ENCODE peak calls at places on chromosomes 7 and 10, in five cellular contexts. Y, N, K, C and A are unnamed samples.

GRCh38 chr10:32738958-32739357 is 219.1 kb downstream of the ITGB1 start:
- DNase-seq in Y (no peak), N (no peak), K (no peak), C (no peak), A (no peak)

GRCh38 chr10:70084189-70084588 is 31.5 kb downstream of the MACROH2A2 start:
- DNase-seq in Y (no peak), N (no peak), K (no peak), C (no peak), A (no peak)

GRCh38 chr7:122082670-122083069 is 61.4 kb downstream of the AASS start:
- DNase-seq in Y (no peak), N (peak; percentile 3), K (no peak), C (no peak), A (peak; percentile 89)

GRCh38 chr7:22418251-22419046 is 61.5 kb upstream of the RAPGEF5 start:
- DNase-seq in Y (no peak), N (no peak), K (no peak), C (no peak), A (no peak)

GRCh38 chr10:47264797-47265281 is 35.2 kb upstream of the GDF10 start:
- DNase-seq in Y (no peak), N (no peak), K (peak; percentile 41), C (no peak), A (no peak)

GRCh38 chr7:30853576-30853975 is 58.1 kb upstream of the AQP1 start:
- DNase-seq in Y (no peak), N (no peak), K (no peak), C (peak; percentile 45), A (no peak)

GRCh38 chr7:105014725-105015630 is 973 bp downstream of the KMT2E start:
- DNase-seq in Y (no peak), N (peak; percentile 18), K (peak; percentile 36), C (no peak), A (peak; percentile 54)

GRCh38 chr7:29879609-29880008 is 73.3 kb downstream of the WIPF3 start:
- DNase-seq in Y (no peak), N (peak; percentile 52), K (no peak), C (no peak), A (no peak)

GRCh38 chr10:3651969-3652653 is 132.9 kb downstream of the KLF6 start:
- DNase-seq in Y (no peak), N (no peak), K (no peak), C (no peak), A (no peak)

GRCh38 chr7:26398436-26399308 is 107.0 kb downstream of the SNX10 start:
- DNase-seq in Y (peak; percentile 66), N (peak; percentile 35), K (no peak), C (peak; percentile 92), A (peak; percentile 61)

GRCh38 chr7:24406053-24406561 is 122.1 kb downstream of the NPY start:
- DNase-seq in Y (no peak), N (peak; percentile 11), K (no peak), C (no peak), A (peak; percentile 85)

GRCh38 chr7:130453051-130453450 is 12.2 kb upstream of the CEP41 start:
- DNase-seq in Y (no peak), N (no peak), K (no peak), C (no peak), A (no peak)

GRCh38 chr7:152663101-152663740 is 12.7 kb downstream of the XRCC2 start:
- DNase-seq in Y (no peak), N (no peak), K (no peak), C (no peak), A (no peak)

GRCh38 chr7:30648744-30649540 is 33.3 kb downstream of the CRHR2 start:
- DNase-seq in Y (no peak), N (no peak), K (no peak), C (peak; percentile 45), A (no peak)

GRCh38 chr10:113947138-113948011 is 92.9 kb downstream of the NHLRC2 start:
- DNase-seq in Y (no peak), N (peak; percentile 30), K (no peak), C (no peak), A (no peak)

GRCh38 chr7:139557857-139558581 is 34.5 kb downstream of the CLEC2L start:
- DNase-seq in Y (no peak), N (no peak), K (no peak), C (no peak), A (no peak)

GRCh38 chr7:27207348-27207985 is 7.6 kb upstream of the HOXA13 start:
- DNase-seq in Y (no peak), N (no peak), K (no peak), C (no peak), A (peak; percentile 54)

GRCh38 chr7:23012797-23013714 is 874 bp downstream of the HYCC1 start:
- DNase-seq in Y (peak; percentile 33), N (no peak), K (no peak), C (peak; percentile 86), A (peak; percentile 59)

GRCh38 chr10:59805043-59805442 is 51.8 kb upstream of the MRLN start:
- DNase-seq in Y (no peak), N (no peak), K (no peak), C (no peak), A (peak; percentile 19)
- H3K36me3 ChIP-seq in Y (peaks cover 73% of the 10 kb centered on the region), N (peaks cover 29% of the 10 kb centered on the region), K (peaks cover 51% of the 10 kb centered on the region), C (peaks cover 24% of the 10 kb centered on the region), A (peaks cover 50% of the 10 kb centered on the region)

GRCh38 chr7:73451780-73452398 is 18.3 kb downstream of the FZD9 start:
- DNase-seq in Y (no peak), N (peak; percentile 31), K (no peak), C (no peak), A (peak; percentile 43)

GRCh38 chr7:73454424-73454823 is 20.8 kb downstream of the FZD9 start:
- DNase-seq in Y (no peak), N (no peak), K (no peak), C (no peak), A (no peak)

GRCh38 chr7:73449422-73449821 is 15.8 kb downstream of the FZD9 start:
- DNase-seq in Y (no peak), N (no peak), K (no peak), C (no peak), A (no peak)

GRCh38 chr7:73448609-73449008 is 15.0 kb downstream of the FZD9 start:
- DNase-seq in Y (no peak), N (no peak), K (no peak), C (no peak), A (no peak)

GRCh38 chr7:73452999-73453635 is 19.5 kb downstream of the FZD9 start:
- DNase-seq in Y (no peak), N (no peak), K (no peak), C (no peak), A (no peak)
- H3K36me3 ChIP-seq in Y (peaks cover 91% of the 10 kb centered on the region), N (peaks cover 61% of the 10 kb centered on the region), K (peaks cover 75% of the 10 kb centered on the region), C (peaks cover 32% of the 10 kb centered on the region), A (peaks cover 87% of the 10 kb centered on the region)

DNA sequence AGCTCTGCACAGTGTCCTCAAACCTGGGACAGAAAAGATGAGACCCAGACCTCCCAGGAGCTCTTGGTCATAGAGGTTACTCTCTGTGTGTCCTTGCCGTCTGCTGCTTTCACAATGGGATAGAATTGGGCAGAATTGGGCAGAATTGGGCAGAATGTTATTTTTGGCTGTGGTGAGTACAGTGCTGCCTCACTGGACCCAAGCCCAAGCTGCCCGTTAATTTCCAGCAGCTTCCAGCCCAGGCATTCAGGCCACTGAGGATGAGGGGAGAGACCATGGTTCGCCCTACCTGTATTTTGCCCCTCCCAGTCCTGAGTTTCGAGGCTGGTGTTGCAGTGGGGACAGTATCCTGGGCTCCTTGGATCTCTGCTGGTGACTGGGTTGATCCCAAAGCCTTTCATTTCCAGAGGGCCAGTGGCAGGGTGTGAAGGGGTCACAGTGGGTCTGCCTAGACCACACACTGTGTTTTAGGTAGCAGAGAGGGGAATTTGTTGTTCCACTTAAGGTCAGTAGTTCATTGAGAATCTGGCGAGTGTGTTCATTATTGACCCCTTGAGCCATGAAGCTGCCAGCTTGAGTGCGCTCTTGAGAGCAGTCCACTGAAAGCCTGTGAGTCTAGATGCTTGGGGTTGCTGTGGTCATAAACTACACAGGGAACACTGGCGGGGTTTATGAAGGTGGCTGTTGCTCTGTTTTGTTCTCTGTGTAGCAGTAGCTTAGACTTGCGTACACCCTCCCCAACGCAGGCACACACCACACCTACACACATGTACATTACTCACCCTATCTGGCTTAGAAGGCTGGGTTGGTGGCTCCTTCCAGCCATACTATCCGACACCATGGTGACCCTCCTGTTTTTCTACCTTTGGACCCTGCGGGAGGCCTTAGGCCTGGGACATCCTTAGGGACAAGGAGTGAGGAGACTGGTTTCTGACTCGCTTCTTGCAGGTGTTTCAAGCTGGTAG is 23.5 kb downstream of the NACAD start:
- DNase-seq in Y (no peak), N (no peak), K (no peak), C (no peak), A (no peak)
- H3K36me3 ChIP-seq in Y (peaks cover 61% of the 10 kb centered on the region), N (peaks cover 11% of the 10 kb centered on the region), K (peaks cover 71% of the 10 kb centered on the region), C (peaks cover 21% of the 10 kb centered on the region), A (no peaks in the 10 kb centered on the region)

DNA sequence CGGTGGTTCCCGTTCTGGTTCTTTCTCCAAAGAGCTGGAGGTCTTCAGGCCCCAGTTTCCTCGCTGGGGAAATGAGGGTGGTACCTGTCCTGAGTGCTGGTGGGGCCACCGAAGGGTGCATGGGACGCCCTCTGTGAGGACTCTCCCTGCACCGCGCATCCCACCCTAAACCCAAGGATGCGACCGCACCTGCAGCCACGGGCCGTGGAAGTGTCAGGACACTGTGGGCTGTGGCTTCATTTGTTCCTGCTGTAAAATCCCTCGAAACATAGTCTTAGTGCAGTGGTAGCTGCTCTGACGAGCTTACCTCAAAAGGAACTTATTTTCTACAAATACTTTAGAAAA is 84.1 kb downstream of the NKX6-2 start:
- DNase-seq in Y (no peak), N (no peak), K (no peak), C (peak; percentile 39), A (no peak)
- H3K36me3 ChIP-seq in Y (peaks cover 53% of the 10 kb centered on the region), N (peaks cover 5% of the 10 kb centered on the region), K (peaks cover 10% of the 10 kb centered on the region), C (peaks cover 4% of the 10 kb centered on the region), A (no peaks in the 10 kb centered on the region)